ENCODE peak calls at places on chromosome 2, in seven cellular contexts. K is epithelial cell of proximal tubule; J is cerebellum; P is stimulated activated CD8-positive, alpha-beta memory T cell treated with anti-CD3 and anti-CD28 coated beads, Interleukin-4, amount 100 ng/mL, for 1 hour; C is NCI-H1092 treated with DMSO at 0.1 percent for 48 hours; H is stomach; U is GM04503. T is an unnamed sample.

GRCh38 chr2:101388232-101388631 is 929 bp upstream of the CREG2 start:
- DNase-seq in H (no peak), C (no peak), P (no peak), J (no peak), K (peak), U (no peak), T (no peak)

GRCh38 chr2:74834806-74835755 is 1.2 kb downstream of the HK2 start:
- DNase-seq in H (peak), J (no peak), U (no peak), C (peak), P (no peak), K (no peak), T (peak)

GRCh38 chr2:43269074-43269572 is 42.7 kb upstream of the ZFP36L2 start:
- DNase-seq in C (peak), P (no peak), H (peak), J (peak), U (peak), K (peak), T (no peak)

GRCh38 chr2:166148811-166149400 is 21.1 kb upstream of the SCN1A start:
- DNase-seq in J (no peak), C (no peak), U (no peak), K (no peak), H (no peak), P (no peak), T (no peak)

GRCh38 chr2:102753563-102754159 is 8.2 kb upstream of the TMEM182 start:
- DNase-seq in U (peak), C (peak), J (peak), H (peak), K (no peak), P (peak), T (peak)

GRCh38 chr2:10400568-10400977 is 47.6 kb downstream of the ODC1 start:
- DNase-seq in H (no peak), J (no peak), P (no peak), U (no peak), K (no peak), C (no peak), T (no peak)

GRCh38 chr2:40106061-40106460 is 327.0 kb upstream of the THUMPD2 start:
- DNase-seq in J (no peak), P (no peak), C (no peak), U (no peak), K (no peak), H (no peak), T (no peak)

GRCh38 chr2:197760293-197760657 is 24.8 kb downstream of the BOLL start:
- DNase-seq in P (no peak), H (no peak), K (no peak), J (no peak), U (no peak), C (no peak), T (no peak)

GRCh38 chr2:32553829-32554432 is 73.9 kb upstream of the TTC27 start:
- DNase-seq in H (no peak), P (no peak), J (peak), U (no peak), K (no peak), C (peak), T (peak)

GRCh38 chr2:56522605-56523089 is 338.9 kb downstream of the CCDC85A start:
- DNase-seq in P (no peak), C (peak), K (peak), H (peak), J (no peak), U (no peak), T (no peak)

GRCh38 chr2:121078869-121079268 is 206.1 kb downstream of the TFCP2L1 start:
- DNase-seq in P (no peak), K (no peak), H (no peak), C (no peak), U (no peak), J (no peak), T (no peak)

GRCh38 chr2:226466589-226466988 is 333.0 kb downstream of the IRS1 start:
- DNase-seq in H (no peak), K (no peak), J (no peak), U (no peak), P (no peak), C (no peak), T (no peak)

GRCh38 chr2:40859617-40860016 is 407.7 kb upstream of the SLC8A1 start:
- DNase-seq in C (no peak), K (no peak), H (no peak), U (no peak), J (no peak), P (no peak), T (no peak)

GRCh38 chr2:131081190-131081589 is 12.1 kb downstream of the FAM168B start:
- DNase-seq in P (no peak), U (no peak), C (no peak), K (no peak), J (no peak), H (no peak), T (no peak)

GRCh38 chr2:59567115-59567514 is 986.3 kb downstream of the BCL11A start:
- DNase-seq in U (no peak), J (no peak), K (no peak), P (no peak), C (no peak), H (no peak), T (no peak)

GRCh38 chr2:69010437-69011194 is 2.4 kb upstream of the ANTXR1 start:
- DNase-seq in C (no peak), K (no peak), J (no peak), U (no peak), H (no peak), P (no peak), T (no peak)

GRCh38 chr2:144460981-144461766 is 58.7 kb downstream of the ZEB2 start:
- DNase-seq in U (no peak), P (no peak), K (no peak), J (no peak), C (no peak), H (no peak), T (no peak)

GRCh38 chr2:26316041-26316440 is 29.9 kb upstream of the SELENOI start:
- DNase-seq in H (no peak), J (no peak), P (no peak), K (no peak), U (no peak), C (no peak), T (no peak)